ENCODE peak calls at places on chromosomes 1 and 21, in four cellular contexts. R is K562, Q is SK-N-SH, T is HCT116. J is an unnamed sample.
A peak's percentile ranks its signal among the peaks of the same experiment; 100 is the strongest.

GRCh38 chr1:58901008-58901407 is 117.2 kb upstream of the JUN start:
- DNase-seq in R (no peak), Q (no peak), T (no peak), J (peak; percentile 38)

GRCh38 chr1:81305997-81306452 is 494.7 kb upstream of the ADGRL2 start:
- DNase-seq in R (no peak), Q (peak; percentile 60), T (no peak), J (no peak)

GRCh38 chr1:65825736-65826135 is 33.0 kb downstream of the PDE4B start:
- DNase-seq in R (no peak), Q (no peak), T (no peak), J (no peak)

GRCh38 chr21:35191128-35191527 is 142.0 kb upstream of the RUNX1 start:
- DNase-seq in R (no peak), Q (no peak), T (no peak), J (no peak)

GRCh38 chr1:74650561-74650960 is 23.0 kb downstream of the ERICH3 start:
- DNase-seq in R (no peak), Q (no peak), T (no peak), J (no peak)

GRCh38 chr1:19476440-19477190 is 8.7 kb downstream of the CAPZB start:
- DNase-seq in R (peak; percentile 46), Q (no peak), T (no peak), J (no peak)

GRCh38 chr1:33010946-33011731 is 25.5 kb downstream of the AK2 start:
- DNase-seq in R (no peak), Q (no peak), T (no peak), J (no peak)

GRCh38 chr1:156262461-156263287 is 14.8 kb upstream of the PAQR6 start:
- DNase-seq in R (no peak), Q (no peak), T (no peak), J (no peak)

GRCh38 chr1:12196641-12197482 is 30.1 kb downstream of the TNFRSF1B start:
- DNase-seq in R (no peak), Q (no peak), T (no peak), J (peak; percentile 35)

GRCh38 chr1:36411674-36412648 is 14.3 kb upstream of the LSM10 start:
- DNase-seq in R (peak; percentile 76), Q (no peak), T (no peak), J (peak; percentile 17)

GRCh38 chr1:153957744-153958110 is 685 bp downstream of the CRTC2 start:
- DNase-seq in R (no peak), Q (no peak), T (no peak), J (no peak)

GRCh38 chr1:246157516-246157915 is 349.6 kb downstream of the SMYD3 start:
- DNase-seq in R (no peak), Q (no peak), T (no peak), J (no peak)

GRCh38 chr1:112735752-112736151 is 20.6 kb upstream of the PPM1J start:
- DNase-seq in R (no peak), Q (no peak), T (peak; percentile 62), J (no peak)

GRCh38 chr1:116179398-116179797 is 68.2 kb downstream of the MAB21L3 start:
- DNase-seq in R (no peak), Q (no peak), T (no peak), J (peak; percentile 74)

GRCh38 chr1:151238467-151238739 is 16.1 kb upstream of the PSMD4 start:
- DNase-seq in R (no peak), Q (peak; percentile 13), T (no peak), J (no peak)

GRCh38 chr1:19670787-19671186 is 6.1 kb downstream of the HTR6 start:
- DNase-seq in R (no peak), Q (no peak), T (no peak), J (no peak)

GRCh38 chr1:53771648-53772047 is 32.7 kb upstream of the GLIS1 start:
- DNase-seq in R (no peak), Q (no peak), T (no peak), J (no peak)

GRCh38 chr1:247296599-247297180 is 35.0 kb downstream of the ZNF496 start:
- DNase-seq in R (peak; percentile 51), Q (no peak), T (no peak), J (no peak)

GRCh38 chr1:228058172-228058980 is 24.1 kb upstream of the ARF1 start:
- DNase-seq in R (no peak), Q (no peak), T (no peak), J (no peak)

GRCh38 chr21:45934570-45934969 is 47.0 kb upstream of the COL6A1 start:
- DNase-seq in R (no peak), Q (no peak), T (no peak), J (no peak)

GRCh38 chr1:170623171-170623570 is 40.8 kb upstream of the PRRX1 start:
- DNase-seq in R (no peak), Q (no peak), T (peak; percentile 16), J (no peak)

GRCh38 chr1:152328801-152329391 is 3.9 kb upstream of the FLG start:
- DNase-seq in R (no peak), Q (no peak), T (no peak), J (no peak)

GRCh38 chr1:195275688-195276087 is 1332.6 kb downstream of the KCNT2 start:
- DNase-seq in R (no peak), Q (no peak), T (no peak), J (no peak)

GRCh38 chr1:173477286-173478098 is at the start of gene PRDX6:
- DNase-seq in R (no peak), Q (no peak), T (peak; percentile 2), J (peak; percentile 48)

GRCh38 chr1:117959364-117959763 is 29.8 kb downstream of the WDR3 start:
- DNase-seq in R (no peak), Q (no peak), T (no peak), J (no peak)

GRCh38 chr1:229572286-229572685 is 13.8 kb upstream of the ABCB10 start:
- DNase-seq in R (no peak), Q (no peak), T (no peak), J (peak; percentile 12)

GRCh38 chr1:70993841-70994240 is 53.8 kb downstream of the PTGER3 start:
- DNase-seq in R (no peak), Q (no peak), T (no peak), J (no peak)

GRCh38 chr1:15014521-15014920 is 139.0 kb upstream of the TMEM51 start:
- DNase-seq in R (no peak), Q (no peak), T (no peak), J (no peak)

GRCh38 chr1:6001992-6002576 is 9.9 kb upstream of the NPHP4 start:
- DNase-seq in R (no peak), Q (peak; percentile 84), T (no peak), J (no peak)

DNA sequence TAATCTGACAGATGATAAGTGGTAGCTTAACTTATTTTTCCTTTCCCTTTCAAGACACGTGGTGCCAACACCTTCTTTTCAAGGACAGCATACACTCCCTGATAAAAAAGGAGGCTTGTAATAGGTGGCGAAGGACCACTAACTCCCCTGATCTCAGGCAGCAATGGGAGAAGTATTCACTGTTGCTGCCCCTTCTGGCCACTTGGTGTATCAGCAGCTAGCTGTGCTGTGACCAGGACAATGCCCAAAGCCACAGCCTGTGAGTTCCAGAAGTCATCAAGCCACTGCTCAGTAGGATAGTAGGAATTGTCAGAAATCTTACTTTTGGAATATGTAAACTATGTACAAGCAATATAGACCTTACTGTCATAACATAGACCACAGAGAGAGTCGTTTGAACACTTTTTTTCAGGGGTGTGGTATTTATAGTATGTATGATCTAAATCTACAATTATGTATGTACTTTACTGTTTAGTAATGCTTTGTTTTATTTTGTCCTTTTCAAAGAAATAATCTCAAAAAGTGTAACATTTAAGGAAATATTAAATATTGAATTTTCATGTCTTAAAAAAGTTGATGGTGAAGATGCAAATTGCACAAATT is 248.3 kb upstream of the CAMK1G start:
- DNase-seq in R (peak; percentile 56), Q (peak; percentile 59), T (peak; percentile 28), J (peak; percentile 3)
- TF ChIP-seq ELF1 in R (no peak), Q (no peak), T (no peak), J (no peak)

DNA sequence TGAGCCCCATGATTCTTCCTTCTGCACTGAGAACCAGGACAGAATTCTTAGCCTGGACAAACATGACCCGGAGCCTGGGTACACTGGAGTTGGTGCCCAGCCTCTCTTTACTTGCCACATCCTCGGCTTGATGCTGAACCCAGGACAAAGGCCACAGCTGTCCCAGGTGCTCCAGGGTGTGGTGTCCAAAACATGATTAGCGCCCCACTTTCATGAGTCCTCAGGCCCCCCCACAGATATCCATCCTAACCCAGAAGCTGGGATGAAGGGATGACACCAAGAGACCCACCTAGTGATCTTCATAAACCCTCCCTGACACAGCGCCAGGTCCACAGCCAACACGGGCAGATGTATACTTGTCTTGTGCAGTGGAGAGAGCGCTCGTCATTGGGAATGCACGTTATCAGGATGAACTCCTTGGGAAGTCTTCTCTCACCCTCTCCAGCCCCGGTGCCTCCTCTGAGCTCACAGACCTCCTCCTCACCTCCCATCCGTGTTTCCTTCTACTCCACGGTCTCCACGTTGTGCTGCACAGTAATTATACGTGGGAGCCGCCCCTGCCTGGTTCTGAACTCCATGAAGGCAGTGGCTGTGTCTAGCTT is 3.6 kb downstream of the ABCA4 start:
- DNase-seq in R (no peak), Q (peak; percentile 31), T (no peak), J (no peak)
- TF ChIP-seq ELF1 in R (no peak), Q (no peak), T (no peak), J (no peak)

DNA sequence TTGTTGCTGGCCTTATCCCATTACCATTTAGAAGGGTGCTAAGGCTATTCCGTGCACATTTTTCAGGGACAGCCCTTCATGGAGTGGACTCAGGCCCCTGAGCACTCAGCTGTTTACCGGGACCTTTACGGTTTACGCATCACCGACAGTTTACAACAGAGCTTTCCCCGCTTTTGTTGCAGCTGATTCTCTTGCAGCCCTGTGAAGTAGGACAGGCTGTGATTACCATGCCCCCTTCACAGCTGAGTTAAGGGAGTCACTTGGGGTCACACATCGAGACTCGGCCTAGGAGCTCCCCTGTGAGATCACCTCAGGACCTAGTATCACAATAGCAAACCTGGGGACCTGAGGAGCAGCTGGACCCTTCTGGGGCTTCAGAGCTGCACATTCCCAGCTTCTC is 41.9 kb downstream of the PTPRF start:
- DNase-seq in R (no peak), Q (no peak), T (no peak), J (no peak)
- TF ChIP-seq ELF1 in R (no peak), Q (no peak), T (no peak), J (no peak)

DNA sequence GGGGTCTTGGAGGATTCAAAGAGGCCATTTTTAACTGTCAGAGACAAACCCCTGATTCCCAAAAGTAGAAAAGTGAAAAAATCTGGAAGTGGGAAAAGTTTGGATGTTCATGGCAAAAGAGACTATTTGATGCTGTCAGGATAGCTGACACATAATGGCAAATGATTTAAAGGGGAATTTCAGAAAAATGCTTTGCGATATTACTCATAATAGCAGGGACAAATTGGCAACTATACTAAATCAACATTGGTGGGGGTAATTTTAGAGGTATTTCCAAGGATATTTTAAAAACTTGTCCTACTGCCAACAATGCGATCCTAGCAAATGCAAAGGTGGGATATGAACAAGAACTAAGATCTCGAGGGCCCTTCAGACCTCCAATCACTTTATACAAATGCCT is 5.3 kb upstream of the GSTM4 start:
- DNase-seq in R (no peak), Q (no peak), T (no peak), J (no peak)
- TF ChIP-seq ELF1 in R (no peak), Q (no peak), T (no peak), J (no peak)

J was measured in HepG2.